ENCODE peak calls at places on chromosome 3, in seven cellular contexts. One of them, this sample, is unnamed.

GRCh38 chr3:188780188-188781147 is 391.3 kb upstream of the TPRG1 start:
- DNase-seq in CD8-positive, alpha-beta memory T cell: no peak
- DNase-seq in mesenchymal stem cell: peak
- DNase-seq in AG04450: no peak
- DNase-seq in stimulated activated CD8-positive, alpha-beta memory T cell treated with anti-CD3 and anti-CD28 coated beads, Interleukin-4, amount 100 ng/mL, for 24 hours: no peak
- DNase-seq in HFFc6: no peak
- DNase-seq in dorsolateral prefrontal cortex: no peak
- DNase-seq in this sample: no peak

GRCh38 chr3:33658971-33659848 is 58.8 kb downstream of the CLASP2 start:
- DNase-seq in HFFc6: peak
- DNase-seq in dorsolateral prefrontal cortex: peak
- DNase-seq in CD8-positive, alpha-beta memory T cell: no peak
- DNase-seq in AG04450: peak
- DNase-seq in mesenchymal stem cell: peak
- DNase-seq in stimulated activated CD8-positive, alpha-beta memory T cell treated with anti-CD3 and anti-CD28 coated beads, Interleukin-4, amount 100 ng/mL, for 24 hours: no peak
- DNase-seq in this sample: peak

GRCh38 chr3:126494204-126494603 is 18.5 kb upstream of the ZXDC start:
- DNase-seq in HFFc6: peak
- DNase-seq in mesenchymal stem cell: no peak
- DNase-seq in CD8-positive, alpha-beta memory T cell: no peak
- DNase-seq in stimulated activated CD8-positive, alpha-beta memory T cell treated with anti-CD3 and anti-CD28 coated beads, Interleukin-4, amount 100 ng/mL, for 24 hours: no peak
- DNase-seq in AG04450: no peak
- DNase-seq in dorsolateral prefrontal cortex: peak
- DNase-seq in this sample: peak

GRCh38 chr3:175511219-175511780 is 652.2 kb downstream of the NAALADL2 start:
- DNase-seq in AG04450: no peak
- DNase-seq in CD8-positive, alpha-beta memory T cell: no peak
- DNase-seq in dorsolateral prefrontal cortex: no peak
- DNase-seq in HFFc6: no peak
- DNase-seq in mesenchymal stem cell: no peak
- DNase-seq in stimulated activated CD8-positive, alpha-beta memory T cell treated with anti-CD3 and anti-CD28 coated beads, Interleukin-4, amount 100 ng/mL, for 24 hours: no peak
- DNase-seq in this sample: no peak

GRCh38 chr3:107392549-107393165 is 15.4 kb downstream of the CCDC54 start:
- DNase-seq in stimulated activated CD8-positive, alpha-beta memory T cell treated with anti-CD3 and anti-CD28 coated beads, Interleukin-4, amount 100 ng/mL, for 24 hours: no peak
- DNase-seq in AG04450: peak
- DNase-seq in CD8-positive, alpha-beta memory T cell: no peak
- DNase-seq in dorsolateral prefrontal cortex: no peak
- DNase-seq in mesenchymal stem cell: peak
- DNase-seq in HFFc6: peak
- DNase-seq in this sample: no peak

GRCh38 chr3:72655151-72655551 is 193.1 kb downstream of the SHQ1 start:
- DNase-seq in mesenchymal stem cell: no peak
- DNase-seq in dorsolateral prefrontal cortex: peak
- DNase-seq in HFFc6: no peak
- DNase-seq in AG04450: no peak
- DNase-seq in CD8-positive, alpha-beta memory T cell: no peak
- DNase-seq in stimulated activated CD8-positive, alpha-beta memory T cell treated with anti-CD3 and anti-CD28 coated beads, Interleukin-4, amount 100 ng/mL, for 24 hours: no peak
- DNase-seq in this sample: peak

GRCh38 chr3:133158686-133159085 is 120.5 kb downstream of the TMEM108 start:
- DNase-seq in stimulated activated CD8-positive, alpha-beta memory T cell treated with anti-CD3 and anti-CD28 coated beads, Interleukin-4, amount 100 ng/mL, for 24 hours: no peak
- DNase-seq in CD8-positive, alpha-beta memory T cell: no peak
- DNase-seq in AG04450: no peak
- DNase-seq in mesenchymal stem cell: no peak
- DNase-seq in HFFc6: no peak
- DNase-seq in dorsolateral prefrontal cortex: no peak
- DNase-seq in this sample: no peak

GRCh38 chr3:177234121-177234520 is 36.8 kb upstream of the TBL1XR1 start:
- DNase-seq in AG04450: no peak
- DNase-seq in stimulated activated CD8-positive, alpha-beta memory T cell treated with anti-CD3 and anti-CD28 coated beads, Interleukin-4, amount 100 ng/mL, for 24 hours: no peak
- DNase-seq in CD8-positive, alpha-beta memory T cell: no peak
- DNase-seq in mesenchymal stem cell: peak
- DNase-seq in dorsolateral prefrontal cortex: no peak
- DNase-seq in HFFc6: no peak
- DNase-seq in this sample: no peak

GRCh38 chr3:73808862-73809509 is 184.2 kb upstream of the PDZRN3 start:
- DNase-seq in AG04450: no peak
- DNase-seq in HFFc6: no peak
- DNase-seq in stimulated activated CD8-positive, alpha-beta memory T cell treated with anti-CD3 and anti-CD28 coated beads, Interleukin-4, amount 100 ng/mL, for 24 hours: no peak
- DNase-seq in CD8-positive, alpha-beta memory T cell: no peak
- DNase-seq in mesenchymal stem cell: no peak
- DNase-seq in dorsolateral prefrontal cortex: no peak
- DNase-seq in this sample: no peak

GRCh38 chr3:39346785-39347585 is 17.5 kb downstream of the CCR8 start:
- DNase-seq in CD8-positive, alpha-beta memory T cell: no peak
- DNase-seq in mesenchymal stem cell: no peak
- DNase-seq in stimulated activated CD8-positive, alpha-beta memory T cell treated with anti-CD3 and anti-CD28 coated beads, Interleukin-4, amount 100 ng/mL, for 24 hours: no peak
- DNase-seq in HFFc6: no peak
- DNase-seq in dorsolateral prefrontal cortex: no peak
- DNase-seq in AG04450: no peak
- DNase-seq in this sample: no peak

GRCh38 chr3:132804498-132804897 is 82.3 kb upstream of the NPHP3 start:
- DNase-seq in CD8-positive, alpha-beta memory T cell: no peak
- DNase-seq in stimulated activated CD8-positive, alpha-beta memory T cell treated with anti-CD3 and anti-CD28 coated beads, Interleukin-4, amount 100 ng/mL, for 24 hours: no peak
- DNase-seq in HFFc6: no peak
- DNase-seq in AG04450: no peak
- DNase-seq in dorsolateral prefrontal cortex: no peak
- DNase-seq in mesenchymal stem cell: no peak
- DNase-seq in this sample: no peak

GRCh38 chr3:77411990-77412389 is 372.1 kb downstream of the ROBO2 start:
- DNase-seq in dorsolateral prefrontal cortex: no peak
- DNase-seq in stimulated activated CD8-positive, alpha-beta memory T cell treated with anti-CD3 and anti-CD28 coated beads, Interleukin-4, amount 100 ng/mL, for 24 hours: no peak
- DNase-seq in AG04450: no peak
- DNase-seq in mesenchymal stem cell: no peak
- DNase-seq in CD8-positive, alpha-beta memory T cell: no peak
- DNase-seq in HFFc6: peak
- DNase-seq in this sample: no peak

GRCh38 chr3:151192545-151192944 is 10.5 kb downstream of the GPR171 start:
- DNase-seq in CD8-positive, alpha-beta memory T cell: no peak
- DNase-seq in stimulated activated CD8-positive, alpha-beta memory T cell treated with anti-CD3 and anti-CD28 coated beads, Interleukin-4, amount 100 ng/mL, for 24 hours: no peak
- DNase-seq in HFFc6: no peak
- DNase-seq in dorsolateral prefrontal cortex: no peak
- DNase-seq in AG04450: no peak
- DNase-seq in mesenchymal stem cell: no peak
- DNase-seq in this sample: no peak

GRCh38 chr3:123395235-123395634 is 53.7 kb downstream of the ADCY5 start:
- DNase-seq in dorsolateral prefrontal cortex: no peak
- DNase-seq in CD8-positive, alpha-beta memory T cell: no peak
- DNase-seq in HFFc6: no peak
- DNase-seq in mesenchymal stem cell: no peak
- DNase-seq in AG04450: no peak
- DNase-seq in stimulated activated CD8-positive, alpha-beta memory T cell treated with anti-CD3 and anti-CD28 coated beads, Interleukin-4, amount 100 ng/mL, for 24 hours: no peak
- DNase-seq in this sample: no peak

GRCh38 chr3:66656608-66657007 is 155.8 kb upstream of the LRIG1 start:
- DNase-seq in CD8-positive, alpha-beta memory T cell: no peak
- DNase-seq in AG04450: no peak
- DNase-seq in dorsolateral prefrontal cortex: no peak
- DNase-seq in mesenchymal stem cell: no peak
- DNase-seq in stimulated activated CD8-positive, alpha-beta memory T cell treated with anti-CD3 and anti-CD28 coated beads, Interleukin-4, amount 100 ng/mL, for 24 hours: no peak
- DNase-seq in HFFc6: no peak
- DNase-seq in this sample: no peak

GRCh38 chr3:34206996-34207395 is 408.6 kb downstream of the PDCD6IP start:
- DNase-seq in HFFc6: no peak
- DNase-seq in CD8-positive, alpha-beta memory T cell: no peak
- DNase-seq in AG04450: no peak
- DNase-seq in mesenchymal stem cell: no peak
- DNase-seq in dorsolateral prefrontal cortex: no peak
- DNase-seq in stimulated activated CD8-positive, alpha-beta memory T cell treated with anti-CD3 and anti-CD28 coated beads, Interleukin-4, amount 100 ng/mL, for 24 hours: no peak
- DNase-seq in this sample: no peak

GRCh38 chr3:56997675-56998074 is 62.8 kb upstream of the SPATA12 start:
- DNase-seq in CD8-positive, alpha-beta memory T cell: no peak
- DNase-seq in mesenchymal stem cell: no peak
- DNase-seq in stimulated activated CD8-positive, alpha-beta memory T cell treated with anti-CD3 and anti-CD28 coated beads, Interleukin-4, amount 100 ng/mL, for 24 hours: no peak
- DNase-seq in AG04450: no peak
- DNase-seq in dorsolateral prefrontal cortex: no peak
- DNase-seq in HFFc6: peak
- DNase-seq in this sample: no peak

GRCh38 chr3:101940521-101940992 is 91.2 kb downstream of the NFKBIZ start:
- DNase-seq in mesenchymal stem cell: peak
- DNase-seq in CD8-positive, alpha-beta memory T cell: no peak
- DNase-seq in AG04450: peak
- DNase-seq in stimulated activated CD8-positive, alpha-beta memory T cell treated with anti-CD3 and anti-CD28 coated beads, Interleukin-4, amount 100 ng/mL, for 24 hours: no peak
- DNase-seq in dorsolateral prefrontal cortex: no peak
- DNase-seq in HFFc6: peak
- DNase-seq in this sample: no peak

GRCh38 chr3:27606537-27606936 is 115.6 kb downstream of the EOMES start:
- DNase-seq in stimulated activated CD8-positive, alpha-beta memory T cell treated with anti-CD3 and anti-CD28 coated beads, Interleukin-4, amount 100 ng/mL, for 24 hours: no peak
- DNase-seq in CD8-positive, alpha-beta memory T cell: no peak
- DNase-seq in dorsolateral prefrontal cortex: no peak
- DNase-seq in AG04450: no peak
- DNase-seq in mesenchymal stem cell: no peak
- DNase-seq in HFFc6: peak
- DNase-seq in this sample: no peak

GRCh38 chr3:144760831-144761230 is 789.2 kb downstream of the DIPK2A start:
- DNase-seq in dorsolateral prefrontal cortex: no peak
- DNase-seq in CD8-positive, alpha-beta memory T cell: no peak
- DNase-seq in HFFc6: no peak
- DNase-seq in stimulated activated CD8-positive, alpha-beta memory T cell treated with anti-CD3 and anti-CD28 coated beads, Interleukin-4, amount 100 ng/mL, for 24 hours: no peak
- DNase-seq in mesenchymal stem cell: no peak
- DNase-seq in AG04450: no peak
- DNase-seq in this sample: no peak

GRCh38 chr3:188624384-188624783 is 470.4 kb downstream of the LPP start:
- DNase-seq in dorsolateral prefrontal cortex: no peak
- DNase-seq in mesenchymal stem cell: peak
- DNase-seq in AG04450: peak
- DNase-seq in stimulated activated CD8-positive, alpha-beta memory T cell treated with anti-CD3 and anti-CD28 coated beads, Interleukin-4, amount 100 ng/mL, for 24 hours: no peak
- DNase-seq in CD8-positive, alpha-beta memory T cell: no peak
- DNase-seq in HFFc6: peak
- DNase-seq in this sample: no peak

GRCh38 chr3:94967196-94967595 is 904.3 kb downstream of the NSUN3 start:
- DNase-seq in mesenchymal stem cell: no peak
- DNase-seq in HFFc6: no peak
- DNase-seq in dorsolateral prefrontal cortex: no peak
- DNase-seq in CD8-positive, alpha-beta memory T cell: no peak
- DNase-seq in AG04450: no peak
- DNase-seq in stimulated activated CD8-positive, alpha-beta memory T cell treated with anti-CD3 and anti-CD28 coated beads, Interleukin-4, amount 100 ng/mL, for 24 hours: no peak
- DNase-seq in this sample: no peak

GRCh38 chr3:126294211-126294801 is 62.9 kb downstream of the KLF15 start:
- DNase-seq in CD8-positive, alpha-beta memory T cell: no peak
- DNase-seq in AG04450: no peak
- DNase-seq in dorsolateral prefrontal cortex: no peak
- DNase-seq in mesenchymal stem cell: no peak
- DNase-seq in HFFc6: no peak
- DNase-seq in stimulated activated CD8-positive, alpha-beta memory T cell treated with anti-CD3 and anti-CD28 coated beads, Interleukin-4, amount 100 ng/mL, for 24 hours: no peak
- DNase-seq in this sample: no peak

GRCh38 chr3:150094150-150094932 is 123.6 kb upstream of the PFN2 start:
- DNase-seq in dorsolateral prefrontal cortex: no peak
- DNase-seq in CD8-positive, alpha-beta memory T cell: no peak
- DNase-seq in AG04450: no peak
- DNase-seq in mesenchymal stem cell: peak
- DNase-seq in HFFc6: peak
- DNase-seq in stimulated activated CD8-positive, alpha-beta memory T cell treated with anti-CD3 and anti-CD28 coated beads, Interleukin-4, amount 100 ng/mL, for 24 hours: no peak
- DNase-seq in this sample: no peak

GRCh38 chr3:106827515-106828213 is 549.6 kb upstream of the CCDC54 start:
- DNase-seq in stimulated activated CD8-positive, alpha-beta memory T cell treated with anti-CD3 and anti-CD28 coated beads, Interleukin-4, amount 100 ng/mL, for 24 hours: no peak
- DNase-seq in HFFc6: peak
- DNase-seq in CD8-positive, alpha-beta memory T cell: no peak
- DNase-seq in mesenchymal stem cell: peak
- DNase-seq in dorsolateral prefrontal cortex: no peak
- DNase-seq in AG04450: no peak
- DNase-seq in this sample: no peak